ENCODE peak calls at places on chromosomes 11 and 22, in five cellular contexts. J is GM12864, C is mucosa of descending colon, A is tibial artery, P is lower leg skin. O is an unnamed sample.

GRCh38 chr22:46297151-46297819 is 615 bp downstream of the GTSE1 start:
- DNase-seq in C (no peak), J (no peak), P (no peak), A (no peak), O (no peak)

GRCh38 chr11:113286509-113287497 is 27.6 kb upstream of the TTC12 start:
- DNase-seq in A (no peak), P (no peak), J (no peak), C (no peak), O (no peak)

GRCh38 chr11:1388763-1389102 is 1.0 kb upstream of the BRSK2 start:
- DNase-seq in A (no peak), P (no peak), C (no peak), J (no peak), O (no peak)

GRCh38 chr11:1126491-1126926 is 31.2 kb upstream of the MUC5AC start:
- DNase-seq in A (peak), P (no peak), C (no peak), J (no peak), O (no peak)

GRCh38 chr11:63532799-63533475 is 3.7 kb upstream of the PLAAT4 start:
- DNase-seq in P (no peak), C (no peak), A (no peak), J (no peak), O (no peak)

GRCh38 chr11:450809-451451 is 851 bp downstream of the PTDSS2 start:
- DNase-seq in C (peak), J (peak), A (no peak), P (peak), O (no peak)

GRCh38 chr22:47043835-47044721 is 281.6 kb downstream of the TBC1D22A start:
- DNase-seq in C (peak), A (peak), J (no peak), P (no peak), O (peak)

GRCh38 chr11:94855666-94856065 is 87.5 kb downstream of the AMOTL1 start:
- DNase-seq in C (no peak), P (no peak), J (no peak), A (no peak), O (no peak)

GRCh38 chr22:49789289-49790141 is 38.2 kb downstream of the BRD1 start:
- DNase-seq in P (peak), J (no peak), C (peak), A (no peak), O (no peak)

GRCh38 chr11:117535201-117535869 is 207.7 kb downstream of the CEP164 start:
- DNase-seq in J (no peak), C (peak), P (peak), A (no peak), O (peak)

GRCh38 chr22:32794449-32795213 is 6.9 kb upstream of the TIMP3 start:
- DNase-seq in A (no peak), J (no peak), P (no peak), C (no peak), O (no peak)

DNA sequence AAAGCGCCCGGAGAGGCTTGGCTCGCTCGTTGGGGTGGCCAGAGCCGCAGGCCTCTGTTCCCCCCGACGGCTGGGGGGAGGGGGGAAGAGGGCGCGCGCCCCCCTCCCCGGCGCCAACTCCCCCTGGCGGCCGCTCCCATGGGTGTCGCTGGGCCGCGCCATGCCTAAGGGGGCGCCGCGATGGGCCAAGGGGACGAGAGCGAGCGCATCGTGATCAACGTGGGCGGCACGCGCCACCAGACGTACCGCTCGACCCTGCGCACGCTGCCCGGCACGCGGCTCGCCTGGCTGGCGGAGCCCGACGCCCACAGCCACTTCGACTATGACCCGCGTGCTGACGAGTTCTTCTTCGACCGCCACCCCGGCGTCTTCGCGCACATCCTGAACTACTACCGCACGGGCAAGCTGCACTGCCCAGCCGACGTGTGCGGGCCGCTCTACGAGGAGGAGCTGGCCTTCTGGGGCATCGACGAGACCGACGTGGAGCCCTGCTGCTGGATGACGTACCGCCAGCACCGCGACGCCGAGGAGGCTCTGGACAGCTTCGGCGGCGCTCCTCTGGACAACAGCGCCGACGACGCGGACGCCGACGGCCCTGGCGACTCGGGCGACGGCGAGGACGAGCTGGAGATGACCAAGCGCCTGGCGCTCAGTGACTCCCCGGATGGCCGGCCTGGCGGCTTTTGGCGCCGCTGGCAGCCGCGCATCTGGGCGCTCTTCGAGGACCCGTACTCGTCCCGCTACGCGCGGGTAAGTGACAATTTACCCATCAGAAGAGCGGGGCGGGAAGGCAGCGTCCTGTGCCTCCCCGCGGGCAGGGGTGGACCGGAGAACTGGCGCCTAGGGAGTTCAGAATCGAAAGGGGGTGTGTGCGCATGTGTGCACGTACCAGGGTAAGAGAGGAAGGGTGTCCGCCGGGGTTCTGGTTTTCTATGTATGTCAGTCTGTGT is 1.5 kb downstream of the KCNC1 start:
- DNase-seq in P (no peak), C (no peak), J (no peak), A (peak), O (no peak)
- TF ChIP-seq CTCF in P (no peak), C (no peak), J (no peak), A (no peak), O (peak)

GRCh38 chr11:122633219-122633829 is 22.2 kb upstream of the UBASH3B start:
- DNase-seq in A (no peak), P (no peak), J (no peak), C (no peak), O (no peak)
- TF ChIP-seq CTCF in A (peak), P (no peak), J (peak), C (no peak), O (peak)

DNA sequence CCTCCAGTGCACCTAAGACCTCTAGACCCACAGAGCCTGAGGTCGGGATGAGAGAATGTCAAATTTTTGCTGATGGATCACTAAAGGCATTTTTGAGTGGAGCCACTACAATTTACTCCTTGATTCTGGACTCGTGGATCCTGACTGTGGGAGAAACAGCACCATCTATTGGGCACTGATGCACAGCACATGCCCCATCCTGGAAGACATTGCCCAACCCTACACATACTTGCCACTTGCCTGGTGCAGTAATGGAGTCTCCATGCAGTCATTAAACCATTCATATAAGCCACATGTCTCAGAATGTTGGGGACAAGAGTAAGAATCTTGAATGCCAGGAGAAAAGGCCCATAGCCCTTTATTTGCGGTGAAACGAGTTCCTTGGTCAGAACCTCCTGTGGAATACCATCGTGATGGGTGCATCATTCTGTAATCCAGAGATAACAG is 103.9 kb downstream of the GGTLC2 start:
- DNase-seq in A (no peak), C (no peak), P (peak), J (peak), O (no peak)
- TF ChIP-seq CTCF in A (peak), C (peak), P (no peak), J (peak), O (peak)

DNA sequence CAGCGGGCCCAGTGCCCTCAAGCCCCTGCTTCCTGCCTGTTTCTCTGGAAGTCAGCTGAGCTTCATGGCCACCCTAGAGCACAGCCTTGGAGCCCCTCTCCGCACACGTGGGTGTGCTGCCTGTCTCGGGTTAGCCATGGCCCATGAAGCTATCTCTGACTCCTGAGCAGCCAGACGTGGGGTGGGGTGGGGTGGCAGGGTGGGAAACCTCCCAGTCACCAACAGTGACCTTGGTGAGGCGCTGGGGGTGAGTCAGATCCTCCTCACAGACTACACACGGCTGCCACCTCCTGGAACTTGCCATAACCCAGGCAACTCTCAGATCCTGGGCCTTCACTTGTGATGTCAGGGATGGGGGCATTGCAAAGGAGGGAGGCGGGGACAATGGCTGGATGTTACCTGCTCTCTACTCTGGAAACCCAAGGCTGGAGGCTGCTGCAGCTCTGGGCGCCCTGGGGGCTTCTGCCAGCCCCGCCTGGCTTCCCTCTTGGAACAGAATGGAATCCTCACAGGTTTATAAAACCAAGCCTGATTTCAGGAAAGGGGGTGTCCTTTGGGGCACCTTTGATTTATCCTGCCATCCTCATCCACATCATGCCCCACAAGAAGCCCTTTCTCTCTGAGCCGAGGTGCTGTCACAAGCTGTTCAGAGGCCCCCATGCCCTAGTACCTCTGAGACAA is 88.4 kb downstream of the SNX19 start:
- DNase-seq in A (peak), J (no peak), C (peak), P (no peak), O (no peak)
- TF ChIP-seq CTCF in A (peak), J (peak), C (no peak), P (no peak), O (no peak)

GRCh38 chr11:93622043-93622442 is 39.4 kb upstream of the CEP295 start:
- DNase-seq in A (no peak), C (no peak), P (no peak), J (no peak), O (peak)
- TF ChIP-seq CTCF in A (no peak), C (no peak), P (no peak), J (peak), O (no peak)

DNA sequence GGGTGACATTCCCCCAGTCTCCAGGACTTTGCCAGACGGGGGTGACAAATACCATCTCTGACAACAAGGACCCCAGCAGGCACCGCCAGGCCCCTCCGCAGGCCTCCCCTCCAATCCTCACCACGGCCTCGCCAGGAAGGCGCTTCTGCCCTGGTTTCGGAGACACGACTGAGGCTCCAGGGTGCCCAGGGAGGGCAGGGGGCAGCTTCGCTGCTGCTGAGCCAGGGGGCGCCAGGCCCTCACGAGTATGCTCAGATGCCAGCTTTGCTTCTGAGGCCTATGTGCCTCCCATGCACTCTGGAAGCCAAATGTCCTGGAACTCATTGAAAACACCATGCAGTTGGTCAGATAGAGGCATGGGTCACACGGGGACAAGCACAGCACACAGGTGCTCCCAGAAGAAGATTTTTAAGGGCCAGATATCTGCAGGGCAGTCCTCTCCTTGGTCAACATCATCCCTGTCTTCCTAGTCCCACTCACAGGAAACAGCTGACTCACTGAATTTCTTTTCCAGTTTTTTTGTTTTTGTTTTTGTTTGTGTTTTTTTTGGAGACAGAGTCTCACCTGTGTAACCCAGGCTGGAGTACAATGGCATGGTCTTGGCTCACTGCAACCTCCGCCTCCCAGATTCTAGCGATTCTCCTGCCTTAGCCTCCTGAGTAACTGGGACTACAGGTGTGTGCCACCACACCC is 19.9 kb downstream of the BID start:
- DNase-seq in J (no peak), P (no peak), A (no peak), C (no peak), O (no peak)
- TF ChIP-seq CTCF in J (peak), P (no peak), A (no peak), C (no peak), O (peak)

DNA sequence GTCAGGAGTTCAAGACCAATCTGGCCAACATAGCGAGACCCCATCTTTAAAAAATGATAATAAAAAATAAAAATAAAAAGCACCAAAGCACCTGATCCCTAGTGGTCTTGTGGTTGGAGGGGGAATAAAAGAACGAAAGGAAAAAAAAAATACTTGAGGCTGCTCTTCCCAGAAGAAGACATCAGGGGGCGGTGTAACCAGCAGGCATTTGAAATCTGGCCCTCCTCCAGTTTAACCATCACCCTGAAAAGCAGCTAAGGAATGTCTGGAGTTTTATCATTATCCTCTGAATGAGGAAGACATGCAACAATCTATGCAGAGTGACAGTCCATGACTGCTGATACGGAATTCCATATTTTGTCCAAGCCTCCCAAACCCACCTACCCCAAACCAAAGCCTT is 5.6 kb upstream of the KCTD17 start:
- DNase-seq in A (no peak), C (no peak), J (no peak), P (no peak), O (no peak)
- TF ChIP-seq CTCF in A (no peak), C (peak), J (peak), P (no peak), O (peak)

GRCh38 chr22:19696504-19697276 is 17.6 kb upstream of the SEPTIN5 start:
- DNase-seq in P (no peak), C (no peak), A (no peak), J (no peak), O (no peak)
- TF ChIP-seq CTCF in P (no peak), C (no peak), A (no peak), J (no peak), O (no peak)

O was measured in CD14-positive monocyte.